ENCODE peak calls at places on chromosome 5, in ten cellular contexts. I is heart left ventricle; Q is uterus; H is mucosa of descending colon; E is GM06990; W is lower lobe of right lung; C is IMR-90; G is WERI-Rb-1; A is mammary epithelial cell; P is CD8-positive, alpha-beta T cell. S is an unnamed sample. For H3K36me3, the result is how much of the 10 kb centered on the place peaks cover.

GRCh38 chr5:24042688-24043087 is 535.3 kb downstream of the PRDM9 start:
- DNase-seq in P (no peak), G (no peak), C (no peak), Q (no peak), W (no peak), E (no peak), A (no peak), I (no peak), H (no peak), S (no peak)

GRCh38 chr5:6328173-6328572 is 50.2 kb downstream of the MED10 start:
- DNase-seq in I (no peak), Q (no peak), E (no peak), A (peak), W (no peak), G (no peak), H (no peak), C (peak), P (no peak), S (no peak)

GRCh38 chr5:104084896-104085295 is 522.3 kb upstream of the NUDT12 start:
- DNase-seq in P (no peak), E (no peak), C (no peak), A (no peak), G (no peak), H (no peak), Q (no peak), I (no peak), W (no peak), S (no peak)

GRCh38 chr5:63563008-63563917 is 399.0 kb downstream of the HTR1A start:
- DNase-seq in H (no peak), P (no peak), C (no peak), Q (no peak), G (no peak), W (no peak), E (no peak), A (peak), I (no peak), S (no peak)

GRCh38 chr5:127320032-127320945 is 29.7 kb downstream of the MEGF10 start:
- DNase-seq in P (no peak), G (no peak), Q (no peak), I (no peak), H (no peak), E (peak), C (no peak), W (no peak), A (peak), S (no peak)

GRCh38 chr5:146169076-146169475 is 13.4 kb downstream of the LARS1 start:
- DNase-seq in G (no peak), E (no peak), I (no peak), Q (no peak), H (no peak), W (no peak), C (no peak), P (no peak), A (no peak), S (no peak)

GRCh38 chr5:91074615-91075014 is 308.5 kb downstream of the ARRDC3 start:
- DNase-seq in E (no peak), Q (no peak), C (peak), W (no peak), A (peak), I (no peak), G (no peak), H (no peak), P (no peak), S (no peak)

GRCh38 chr5:72767289-72768010 is 49.0 kb upstream of the TNPO1 start:
- DNase-seq in A (no peak), I (no peak), W (no peak), C (no peak), E (no peak), H (no peak), G (peak), P (no peak), Q (no peak), S (peak)

GRCh38 chr5:125126050-125126449 is 379.6 kb upstream of the ZNF608 start:
- DNase-seq in H (no peak), G (no peak), Q (no peak), E (no peak), C (no peak), I (no peak), P (no peak), W (no peak), A (no peak), S (no peak)

GRCh38 chr5:1550287-1551076 is 26.7 kb upstream of the LPCAT1 start:
- DNase-seq in G (peak), I (peak), C (no peak), A (no peak), Q (no peak), P (no peak), E (no peak), W (no peak), H (no peak), S (no peak)

GRCh38 chr5:139021346-139021745 is 146.2 kb upstream of the LRRTM2 start:
- DNase-seq in Q (no peak), C (no peak), A (no peak), W (no peak), I (no peak), E (no peak), P (no peak), H (no peak), G (no peak), S (no peak)

DNA sequence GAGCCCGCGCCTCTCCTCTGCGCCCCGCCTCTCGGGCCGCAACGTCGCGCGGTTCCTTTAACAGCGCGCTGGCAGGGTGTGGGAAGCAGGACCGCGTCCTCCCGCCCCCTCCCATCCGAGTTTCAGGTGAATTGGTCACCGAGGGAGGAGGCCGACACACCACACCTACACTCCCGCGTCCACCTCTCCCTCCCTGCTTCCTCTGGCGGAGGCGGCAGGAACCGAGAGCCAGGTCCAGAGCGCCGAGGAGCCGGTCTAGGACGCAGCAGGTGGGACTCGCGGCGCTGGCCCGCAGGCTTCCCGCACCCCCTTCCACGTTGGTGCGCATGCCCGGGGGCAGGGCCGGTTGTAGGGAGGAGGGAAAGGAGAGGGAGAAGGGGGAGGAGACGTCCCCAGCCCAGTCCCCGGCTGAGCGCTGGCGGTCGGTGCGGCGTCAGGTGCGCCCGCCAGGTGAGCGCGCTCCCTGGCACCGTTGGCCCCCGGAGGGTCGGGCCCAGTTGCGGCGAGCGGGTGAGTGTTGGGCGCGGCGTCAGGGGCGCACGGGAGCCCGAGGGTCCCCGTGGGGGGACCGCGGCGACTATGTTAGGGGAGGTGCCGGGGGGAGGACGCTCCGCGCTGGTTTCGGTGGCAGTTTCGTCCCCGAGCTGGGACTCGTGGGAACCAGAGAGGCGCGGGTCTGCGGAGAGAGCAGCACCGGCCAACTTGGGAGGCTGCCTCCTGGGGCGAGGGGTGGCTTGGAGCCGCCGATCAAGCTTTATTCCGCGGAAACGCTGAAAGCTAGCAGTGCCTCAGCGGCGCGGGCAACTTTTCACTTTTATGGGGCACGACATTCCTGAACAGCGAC is at the start of gene OCLN:
- DNase-seq in H (peak), G (peak), C (no peak), A (peak), W (peak), Q (no peak), P (no peak), E (peak), I (peak), S (peak)
- TF ChIP-seq CTCF in H (peak), G (no peak), C (no peak), A (no peak), W (peak), Q (no peak), P (no peak), E (peak), I (no peak), S (no peak)

DNA sequence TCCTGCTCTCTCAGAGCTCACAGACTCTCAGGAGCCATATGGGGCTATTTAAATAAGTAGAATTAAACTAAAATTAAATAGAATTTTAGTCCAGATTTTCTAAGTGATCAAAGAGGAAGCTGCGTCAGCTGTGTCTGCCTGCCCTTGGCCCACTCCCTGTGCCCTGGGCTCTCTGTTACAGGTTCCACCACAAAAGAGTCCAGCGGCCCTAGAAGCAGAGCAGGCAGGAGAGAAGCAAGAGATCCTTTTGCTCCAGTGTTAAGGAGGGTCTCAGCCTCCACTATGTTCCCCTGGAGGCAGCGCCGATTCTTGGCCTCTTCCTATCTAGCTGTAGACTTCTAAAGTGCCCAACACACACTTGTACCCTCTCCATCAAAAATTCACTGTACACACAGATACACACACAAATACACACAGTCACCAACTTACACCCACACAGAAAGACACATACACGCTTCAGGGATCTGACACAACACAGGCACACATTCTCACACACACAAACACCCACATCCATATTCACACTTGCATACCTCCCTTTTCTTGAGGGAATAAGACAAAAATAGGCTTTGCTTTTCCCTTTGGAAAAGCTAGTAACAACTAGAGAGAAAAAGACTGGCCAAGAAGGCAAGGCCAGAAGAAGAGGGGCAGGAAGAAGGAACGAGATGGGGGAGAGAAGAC is 5.5 kb upstream of the TNIP1 start:
- DNase-seq in G (no peak), C (no peak), A (no peak), P (no peak), I (no peak), W (no peak), Q (no peak), E (no peak), H (no peak), S (no peak)
- H3K4me3 ChIP-seq in G (no peak), C (no peak), A (no peak), P (no peak), I (no peak), W (peak), Q (no peak), E (peak), H (no peak), S (no peak)

DNA sequence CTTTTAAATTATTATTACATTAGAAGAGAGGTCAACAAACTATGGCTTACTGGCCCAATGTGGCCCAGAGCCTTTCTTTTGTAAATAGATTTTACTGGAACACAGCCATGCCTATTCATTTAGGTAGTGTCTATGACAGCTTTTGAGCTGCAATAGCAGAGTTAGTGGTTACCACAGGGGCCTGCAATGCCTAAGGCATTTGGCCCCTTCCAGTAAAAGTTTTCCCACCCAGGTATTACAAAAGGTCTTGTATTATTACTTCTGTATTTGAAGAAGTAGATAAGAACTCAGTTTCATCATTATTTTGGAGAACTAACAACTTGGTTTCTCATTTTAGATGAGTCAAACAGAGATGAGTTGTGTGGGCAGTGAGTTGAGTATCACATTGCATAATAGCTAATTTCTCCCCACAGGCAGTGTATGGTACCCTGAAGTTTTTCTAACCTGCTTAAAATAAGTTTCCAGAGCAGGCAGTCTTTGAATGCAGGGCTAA is 9.5 kb downstream of the MTRR start:
- DNase-seq in G (no peak), A (peak), I (no peak), W (no peak), H (no peak), Q (no peak), E (peak), P (no peak), C (peak), S (no peak)
- H3K36me3 ChIP-seq in G (half or more), A (under half), I (half or more), W (half or more), H (under half), Q (under half), E (under half), P (under half), C (under half), S (half or more)

DNA sequence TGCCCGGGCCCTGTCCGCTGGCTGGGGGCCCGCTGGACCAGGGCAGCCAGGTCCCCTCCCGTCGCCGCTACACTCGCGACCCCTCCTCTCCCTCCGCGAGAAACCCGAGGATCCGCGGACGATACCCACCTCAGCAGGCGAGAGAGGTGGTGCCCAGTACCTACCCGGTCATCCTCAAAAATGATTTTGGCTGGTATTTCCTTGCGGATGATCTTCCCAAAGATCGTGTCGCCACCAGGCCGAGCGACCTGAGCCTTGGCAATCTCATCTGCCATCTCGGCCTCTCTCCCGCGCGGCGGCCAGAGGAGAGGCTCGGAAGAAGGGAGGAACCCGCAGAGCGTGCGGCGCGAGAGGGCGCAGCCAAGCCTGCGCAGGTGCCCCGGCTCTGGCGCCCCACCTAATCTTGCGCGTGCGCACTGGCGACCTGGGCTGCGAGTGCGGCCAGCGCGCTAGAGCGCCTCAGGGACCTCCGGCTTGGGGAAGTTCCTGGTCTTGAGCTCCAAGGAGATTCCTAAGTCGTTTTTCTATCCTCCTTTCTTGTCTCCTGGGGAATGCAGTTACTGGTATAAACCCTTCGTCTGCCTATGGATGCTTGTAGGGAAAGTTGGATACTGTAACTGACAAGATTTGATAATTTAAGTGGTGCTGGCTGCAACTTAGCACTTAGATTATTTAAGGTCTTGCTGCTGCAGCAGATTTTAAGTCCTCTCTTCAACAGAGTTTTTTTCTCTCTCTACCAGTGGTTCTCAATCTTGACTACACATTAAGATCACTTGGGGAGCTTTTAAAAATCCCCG is at the start of gene HINT1:
- DNase-seq in H (peak), P (peak), G (peak), E (peak), Q (peak), W (peak), C (peak), A (peak), I (peak), S (peak)
- TF ChIP-seq CTCF in H (peak), P (no peak), G (peak), E (peak), Q (peak), W (no peak), C (peak), A (peak), I (no peak), S (peak)

DNA sequence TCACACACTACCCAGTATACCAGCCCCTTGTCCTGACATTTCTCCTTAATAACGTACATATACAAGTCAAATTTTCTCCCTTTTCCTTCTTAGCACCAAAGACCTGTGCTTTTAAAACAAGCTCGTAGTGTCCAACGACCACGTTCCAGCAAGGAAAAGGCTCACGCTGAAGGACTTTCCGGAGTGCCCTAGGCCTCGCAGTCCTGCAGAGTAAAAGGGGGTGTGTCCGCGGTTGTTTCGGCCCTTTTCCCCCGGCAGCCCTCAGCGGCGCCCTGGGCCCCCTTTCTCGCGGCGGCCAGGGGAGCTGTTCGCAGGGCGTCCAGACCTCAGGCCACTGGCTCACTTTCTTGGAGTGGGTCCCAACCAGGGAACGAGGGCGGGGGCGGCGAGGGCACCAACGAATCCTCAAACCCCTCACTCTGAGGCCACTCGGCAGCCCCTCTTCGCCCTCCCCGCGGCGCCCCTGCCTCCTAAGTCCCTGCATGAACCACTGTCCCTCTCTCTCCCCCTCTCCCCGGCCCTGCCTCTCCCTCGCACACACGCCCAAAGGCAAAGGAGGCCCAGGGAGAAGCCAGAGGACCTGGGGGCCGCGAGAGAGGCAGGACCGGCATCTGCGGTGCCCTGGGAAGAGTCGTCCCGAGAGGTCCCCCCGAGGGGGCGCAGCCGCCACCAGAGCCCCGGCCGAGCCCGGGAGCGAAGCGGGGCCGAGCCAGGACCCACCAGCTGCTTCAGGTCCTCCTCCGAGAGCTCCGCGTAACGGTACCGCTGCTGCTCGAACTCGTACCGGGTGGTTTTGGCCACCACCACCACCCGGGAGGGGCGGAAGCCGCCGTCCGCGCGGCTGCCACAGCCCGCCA is 718 bp downstream of the NADK2 start:
- DNase-seq in Q (peak), P (no peak), I (peak), W (peak), H (peak), E (no peak), C (peak), G (peak), A (peak), S (peak)
- H3K4me3 ChIP-seq in Q (peak), P (peak), I (peak), W (peak), H (peak), E (peak), C (peak), G (peak), A (peak), S (peak)

GRCh38 chr5:55418994-55419991 is 111.5 kb downstream of the MTREX start:
- DNase-seq in Q (no peak), P (no peak), A (no peak), I (no peak), W (no peak), E (no peak), C (peak), G (no peak), H (no peak), S (no peak)

GRCh38 chr5:55426455-55426854 is 108.3 kb downstream of the PLPP1 start:
- DNase-seq in W (no peak), C (no peak), E (no peak), I (no peak), P (no peak), G (no peak), Q (no peak), A (no peak), H (no peak), S (no peak)

GRCh38 chr5:55416306-55416705 is 108.5 kb downstream of the MTREX start:
- DNase-seq in C (peak), I (no peak), Q (no peak), A (peak), P (no peak), W (no peak), H (no peak), E (no peak), G (no peak), S (no peak)

DNA sequence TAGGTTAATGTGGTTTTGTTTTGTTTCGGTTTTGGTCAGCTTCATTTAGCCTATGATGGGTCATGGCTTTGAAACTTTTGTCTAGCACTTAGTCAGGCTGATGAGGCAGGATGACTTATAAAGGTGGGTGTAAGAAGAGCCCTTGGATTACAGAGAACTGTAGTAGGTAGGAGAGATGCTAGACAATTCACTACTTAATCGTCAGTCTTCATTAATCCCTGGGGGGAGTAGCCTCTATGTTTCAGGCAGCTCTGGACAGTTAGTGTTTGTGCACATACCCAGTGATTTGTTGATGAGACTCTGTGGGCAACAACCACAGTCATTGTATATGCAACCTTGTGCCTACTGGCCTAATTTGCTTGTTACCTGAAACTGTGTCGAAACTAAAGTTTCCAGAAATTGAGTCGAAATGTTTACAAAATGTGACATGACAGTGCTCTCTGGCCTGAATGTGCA is 113.3 kb downstream of the MTREX start:
- DNase-seq in P (no peak), A (peak), E (peak), H (no peak), G (no peak), Q (no peak), W (no peak), I (no peak), C (peak), S (no peak)
- H3K36me3 ChIP-seq in P (under half), A (under half), E (under half), H (under half), G (half or more), Q (under half), W (half or more), I (half or more), C (under half), S (half or more)

GRCh38 chr5:153491408-153491807 is 938 bp downstream of the GRIA1 start:
- DNase-seq in C (no peak), E (no peak), I (no peak), H (no peak), G (no peak), W (no peak), A (no peak), P (no peak), Q (no peak), S (no peak)
- TF ChIP-seq CTCF in C (no peak), E (no peak), I (no peak), H (no peak), G (no peak), W (no peak), A (no peak), P (no peak), Q (no peak), S (no peak)

DNA sequence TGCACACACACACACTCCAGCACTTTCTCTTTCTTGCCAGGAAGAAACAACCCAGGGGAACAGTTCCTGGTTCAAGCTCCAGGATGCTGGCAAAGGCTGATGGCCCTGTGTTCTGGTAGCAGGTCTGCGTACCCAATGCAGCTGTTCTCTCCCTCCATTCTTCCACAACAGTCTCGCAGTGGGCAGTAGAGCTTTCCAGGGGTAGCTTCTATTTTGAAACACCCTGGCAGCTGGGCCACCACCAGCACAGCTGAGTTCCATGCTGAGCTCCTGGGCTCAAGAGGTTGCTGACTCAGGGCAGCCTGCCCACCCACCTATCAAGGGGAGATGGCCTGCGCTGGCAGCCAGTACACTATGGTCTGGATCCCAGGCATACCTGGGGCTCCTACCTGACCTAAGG is 4.7 kb downstream of the VDAC1 start:
- DNase-seq in C (no peak), A (no peak), H (no peak), Q (no peak), P (no peak), I (no peak), G (no peak), W (no peak), E (no peak), S (no peak)
- H3K4me3 ChIP-seq in C (no peak), A (no peak), H (no peak), Q (no peak), P (no peak), I (no peak), G (no peak), W (no peak), E (no peak), S (no peak)

S was measured in BE2C.